ENCODE peak calls at places on chromosomes 16 and 17, in six cellular contexts. Y, A, H, E, C and T are unnamed samples.
A peak's percentile ranks its signal among the peaks of the same experiment; 100 is the strongest.

GRCh38 chr16:84928679-84929420 is 82.5 kb downstream of the ZDHHC7 start:
- DNase-seq in Y (peak; percentile 87), A (peak; percentile 70), H (peak; percentile 48), E (no peak), C (peak; percentile 81), T (no peak)

GRCh38 chr16:31083981-31084380 is 4.8 kb downstream of the PRSS53 start:
- DNase-seq in Y (no peak), A (no peak), H (no peak), E (no peak), C (no peak), T (no peak)

GRCh38 chr17:47290870-47291241 is 32.9 kb upstream of the EFCAB13 start:
- DNase-seq in Y (no peak), A (no peak), H (no peak), E (no peak), C (no peak), T (no peak)

GRCh38 chr17:19703106-19703775 is 13.1 kb downstream of the SLC47A2 start:
- DNase-seq in Y (no peak), A (no peak), H (no peak), E (no peak), C (no peak), T (no peak)

GRCh38 chr16:85370881-85371651 is 242.1 kb upstream of the GSE1 start:
- DNase-seq in Y (peak; percentile 48), A (peak; percentile 88), H (no peak), E (no peak), C (peak; percentile 36), T (no peak)

GRCh38 chr16:19167710-19168172 is 299 bp upstream of the SYT17 start:
- DNase-seq in Y (peak; percentile 71), A (peak; percentile 81), H (no peak), E (no peak), C (peak; percentile 72), T (no peak)

GRCh38 chr17:80224683-80225082 is 4.5 kb downstream of the SLC26A11 start:
- DNase-seq in Y (peak; percentile 3), A (no peak), H (no peak), E (no peak), C (no peak), T (no peak)

GRCh38 chr17:74738051-74738996 is 1.3 kb downstream of the RAB37 start:
- DNase-seq in Y (no peak), A (peak; percentile 65), H (no peak), E (no peak), C (peak; percentile 32), T (no peak)

GRCh38 chr17:17779015-17779611 is 57.7 kb downstream of the SREBF1 start:
- DNase-seq in Y (peak; percentile 20), A (no peak), H (no peak), E (no peak), C (no peak), T (no peak)

GRCh38 chr17:55564077-55564476 is 52.8 kb upstream of the SMIM36 start:
- DNase-seq in Y (no peak), A (no peak), H (no peak), E (no peak), C (no peak), T (no peak)

GRCh38 chr17:19486351-19487008 is 47.2 kb upstream of the SLC47A1 start:
- DNase-seq in Y (no peak), A (no peak), H (no peak), E (no peak), C (no peak), T (no peak)

GRCh38 chr17:55763856-55764255 is 13.0 kb downstream of the PCTP start:
- DNase-seq in Y (no peak), A (no peak), H (no peak), E (no peak), C (peak; percentile 33), T (no peak)

GRCh38 chr16:84720180-84720579 is 20.4 kb downstream of the USP10 start:
- DNase-seq in Y (no peak), A (no peak), H (no peak), E (no peak), C (peak; percentile 56), T (no peak)

GRCh38 chr16:87060026-87060986 is 256.9 kb downstream of the C16orf95 start:
- DNase-seq in Y (no peak), A (no peak), H (no peak), E (no peak), C (peak; percentile 83), T (no peak)

GRCh38 chr16:50563989-50564388 is 15.8 kb downstream of the NKD1 start:
- DNase-seq in Y (no peak), A (no peak), H (no peak), E (no peak), C (no peak), T (no peak)

GRCh38 chr16:20612551-20613470 is 36.6 kb upstream of the ACSM2B start:
- DNase-seq in Y (peak; percentile 21), A (peak; percentile 56), H (peak; percentile 54), E (no peak), C (no peak), T (no peak)

GRCh38 chr17:3802461-3803307 is 1.7 kb upstream of the ITGAE start:
- DNase-seq in Y (peak; percentile 42), A (no peak), H (no peak), E (peak; percentile 76), C (peak; percentile 91), T (peak; percentile 29)

GRCh38 chr17:81295678-81296381 is 723 bp upstream of the SLC38A10 start:
- DNase-seq in Y (no peak), A (peak; percentile 84), H (no peak), E (peak; percentile 42), C (peak; percentile 32), T (no peak)

GRCh38 chr16:67672739-67673662 is 6.4 kb downstream of the C16orf86 start:
- DNase-seq in Y (peak; percentile 72), A (peak; percentile 75), H (no peak), E (no peak), C (peak; percentile 77), T (no peak)

GRCh38 chr17:28367641-28368305 is 2.3 kb downstream of the VTN start:
- DNase-seq in Y (no peak), A (no peak), H (no peak), E (no peak), C (no peak), T (no peak)

GRCh38 chr17:37671813-37672544 is 28.7 kb upstream of the DDX52 start:
- DNase-seq in Y (no peak), A (no peak), H (no peak), E (peak; percentile 74), C (peak; percentile 56), T (peak; percentile 87)

GRCh38 chr16:29899516-29900101 is at the start of gene SEZ6L2:
- DNase-seq in Y (peak; percentile 30), A (peak; percentile 89), H (no peak), E (peak; percentile 85), C (peak; percentile 81), T (peak; percentile 59)

GRCh38 chr16:90020260-90020837 is 1.1 kb upstream of the DBNDD1 start:
- DNase-seq in Y (no peak), A (no peak), H (no peak), E (no peak), C (no peak), T (no peak)

DNA sequence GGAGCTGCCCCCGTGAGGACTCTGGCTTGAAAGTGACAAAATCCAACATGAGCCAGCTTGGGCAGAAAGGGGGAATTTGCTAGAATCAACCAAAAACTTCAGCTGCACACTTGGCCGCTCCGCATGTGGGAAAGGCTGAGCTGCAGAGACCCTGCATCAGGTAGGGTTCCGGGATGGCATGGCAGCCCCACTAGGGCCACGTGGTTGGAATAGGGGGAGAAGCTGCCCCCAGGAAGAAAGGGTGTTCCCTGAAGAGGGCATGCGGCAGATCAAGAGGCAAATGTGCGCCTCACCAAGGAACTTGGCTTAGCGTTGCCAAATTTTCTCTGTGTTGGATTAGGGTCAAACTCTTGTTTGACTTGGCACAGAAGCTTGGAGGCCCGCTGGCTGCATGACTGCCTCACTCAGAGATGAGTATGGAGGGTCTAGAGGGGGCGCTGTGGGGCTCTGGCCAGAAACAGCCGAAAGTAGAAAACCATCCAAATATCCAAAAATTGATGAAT is 29.2 kb upstream of the WFIKKN2 start:
- DNase-seq in Y (no peak), A (peak; percentile 44), H (no peak), E (no peak), C (peak; percentile 49), T (no peak)
- TF ChIP-seq CTCF in Y (no peak), A (no peak), H (peak; percentile 15), E (no peak), C (peak; percentile 37), T (no peak)

GRCh38 chr17:68709995-68710780 is 109.0 kb upstream of the FAM20A start:
- DNase-seq in Y (no peak), A (no peak), H (no peak), E (no peak), C (peak; percentile 81), T (peak; percentile 89)
- H3K4me3 ChIP-seq in Y (no peak overlapping the region), A (no peak overlapping the region), H (no peak overlapping the region), E (no peak overlapping the region), C (peak overlapping the region; percentile 26), T (peak overlapping the region; percentile 8)

DNA sequence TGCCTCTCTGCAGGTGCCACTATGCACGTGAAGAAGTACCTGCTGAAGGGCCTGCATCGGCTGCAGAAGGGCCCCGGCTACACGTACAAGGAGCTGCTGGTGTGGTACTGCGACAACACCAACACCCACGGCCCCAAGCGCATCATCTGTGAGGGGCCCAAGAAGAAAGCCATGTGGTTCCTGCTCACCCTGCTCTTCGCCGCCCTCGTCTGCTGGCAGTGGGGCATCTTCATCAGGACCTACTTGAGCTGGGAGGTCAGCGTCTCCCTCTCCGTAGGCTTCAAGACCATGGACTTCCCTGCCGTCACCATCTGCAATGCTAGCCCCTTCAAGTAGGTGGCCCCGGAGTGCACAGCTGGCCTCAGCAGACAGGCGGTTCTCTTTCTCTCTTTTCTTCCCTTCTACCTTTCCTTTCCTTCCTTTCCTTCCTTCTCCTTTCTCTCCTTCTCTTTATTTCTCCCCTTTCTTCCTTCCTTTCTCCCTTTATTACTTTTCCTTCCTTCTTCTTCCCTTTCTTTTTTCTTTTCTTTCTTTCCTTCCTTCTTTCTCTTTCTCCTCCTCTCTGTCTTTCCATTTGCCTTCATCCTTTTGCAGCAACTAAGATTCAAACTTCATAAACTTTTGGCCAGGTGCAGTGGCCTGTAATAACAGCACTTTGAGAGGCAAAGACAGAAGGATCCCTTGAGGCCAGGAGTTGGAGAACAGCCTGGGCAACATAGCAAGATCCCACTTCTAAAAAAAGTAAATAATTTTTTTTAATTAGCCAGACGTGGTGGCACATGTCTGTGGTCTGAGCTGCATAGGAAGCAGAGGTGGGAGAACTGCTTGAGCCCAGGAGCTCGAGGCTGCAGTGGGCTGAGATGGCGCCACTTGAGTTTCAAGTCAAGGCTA is 46.7 kb downstream of the SCNN1B start:
- DNase-seq in Y (no peak), A (no peak), H (no peak), E (no peak), C (no peak), T (no peak)
- H3K36me3 ChIP-seq in Y (no peaks in the 10 kb centered on the region), A (no peaks in the 10 kb centered on the region), H (no peaks in the 10 kb centered on the region), E (no peaks in the 10 kb centered on the region), C (no peaks in the 10 kb centered on the region), T (no peaks in the 10 kb centered on the region)

GRCh38 chr17:43409131-43409530 is 10.3 kb downstream of the ARL4D start:
- DNase-seq in Y (no peak), A (no peak), H (no peak), E (no peak), C (no peak), T (no peak)

GRCh38 chr17:43403846-43404245 is 5.1 kb downstream of the ARL4D start:
- DNase-seq in Y (no peak), A (no peak), H (no peak), E (no peak), C (no peak), T (no peak)

GRCh38 chr17:43405861-43406260 is 7.1 kb downstream of the ARL4D start:
- DNase-seq in Y (no peak), A (no peak), H (no peak), E (no peak), C (no peak), T (no peak)

GRCh38 chr17:43410557-43411368 is 12.0 kb downstream of the ARL4D start:
- DNase-seq in Y (no peak), A (no peak), H (no peak), E (no peak), C (no peak), T (no peak)

GRCh38 chr17:43406676-43407645 is 8.2 kb downstream of the ARL4D start:
- DNase-seq in Y (no peak), A (no peak), H (no peak), E (no peak), C (peak; percentile 65), T (no peak)
- TF ChIP-seq CTCF in Y (no peak), A (no peak), H (no peak), E (no peak), C (no peak), T (no peak)